ENCODE peak calls at places on chromosomes 11 and 22, in five cellular contexts. R is stimulated activated CD4-positive, alpha-beta T cell treated with anti-CD3 and anti-CD28 coated beads, Interleukin-2, amount 100 ng/mL, for 24 hours; L is astrocyte of the spinal cord; C is naive thymus-derived CD4-positive, alpha-beta T cell; I is right lobe of liver. J is an unnamed sample.

GRCh38 chr11:44270403-44271192 is 39.3 kb downstream of the ALX4 start:
- DNase-seq in R (no peak), C (no peak), I (no peak), L (no peak), J (peak)

GRCh38 chr11:19116315-19116970 is 525 bp upstream of the ZDHHC13 start:
- DNase-seq in L (no peak), R (no peak), C (no peak), I (no peak), J (no peak)

GRCh38 chr22:23893957-23894709 is at the start of gene MIF:
- DNase-seq in L (peak), R (peak), C (peak), I (peak), J (peak)

GRCh38 chr11:73258104-73258684 is 13.9 kb upstream of the P2RY6 start:
- DNase-seq in I (peak), L (no peak), R (no peak), C (no peak), J (peak)

GRCh38 chr11:73243093-73243485 is 25.0 kb downstream of the P2RY2 start:
- DNase-seq in I (no peak), L (no peak), R (no peak), C (no peak), J (peak)

GRCh38 chr11:103940542-103940941 is 95.9 kb upstream of the DDI1 start:
- DNase-seq in I (no peak), L (no peak), R (no peak), C (no peak), J (no peak)

GRCh38 chr11:105670811-105671210 is 60.9 kb downstream of the GRIA4 start:
- DNase-seq in C (no peak), R (no peak), L (no peak), I (no peak), J (no peak)

GRCh38 chr22:37304595-37305343 is 22.5 kb downstream of the CYTH4 start:
- DNase-seq in I (no peak), L (peak), C (no peak), R (no peak), J (no peak)

GRCh38 chr22:29994027-29994715 is 86.1 kb upstream of the HORMAD2 start:
- DNase-seq in I (no peak), R (no peak), L (peak), C (no peak), J (no peak)

GRCh38 chr22:20430641-20431519 is 6.7 kb downstream of the SCARF2 start:
- DNase-seq in L (no peak), R (peak), I (no peak), C (peak), J (peak)

GRCh38 chr11:107587306-107587979 is 3.5 kb upstream of the ELMOD1 start:
- DNase-seq in C (no peak), R (no peak), I (no peak), L (no peak), J (no peak)

GRCh38 chr11:83779876-83780275 is 493.7 kb upstream of the CCDC90B start:
- DNase-seq in R (no peak), C (no peak), I (no peak), L (no peak), J (no peak)

GRCh38 chr11:77569046-77569445 is 20.7 kb upstream of the AQP11 start:
- DNase-seq in L (no peak), R (no peak), I (no peak), C (no peak), J (no peak)